ENCODE peak calls at places on chromosomes 1 and 21, in five cellular contexts. One of them, this sample, is unnamed.
A peak's percentile ranks its signal among the peaks of the same experiment; 100 is the strongest.

GRCh38 chr1:33288976-33289857 is 31.7 kb downstream of the A3GALT2 start:
- DNase-seq in stomach: no peak
- DNase-seq in ecto neural progenitor cell: no peak
- DNase-seq in endothelial cell of umbilical vein: no peak
- DNase-seq in activated CD4-positive, alpha-beta T cell treated with anti-CD3 and anti-CD28 coated beads, Interleukin-2, amount 10 ng/mL, durations not matched to agents 7 days and 5 days: no peak
- DNase-seq in this sample: no peak

GRCh38 chr1:226617109-226617508 is 68.5 kb downstream of the STUM start:
- DNase-seq in endothelial cell of umbilical vein: no peak
- DNase-seq in activated CD4-positive, alpha-beta T cell treated with anti-CD3 and anti-CD28 coated beads, Interleukin-2, amount 10 ng/mL, durations not matched to agents 7 days and 5 days: no peak
- DNase-seq in stomach: no peak
- DNase-seq in ecto neural progenitor cell: no peak
- DNase-seq in this sample: no peak

GRCh38 chr1:119766374-119766794 is 2.3 kb downstream of the HMGCS2 start:
- DNase-seq in activated CD4-positive, alpha-beta T cell treated with anti-CD3 and anti-CD28 coated beads, Interleukin-2, amount 10 ng/mL, durations not matched to agents 7 days and 5 days: no peak
- DNase-seq in stomach: peak; percentile 61
- DNase-seq in ecto neural progenitor cell: no peak
- DNase-seq in endothelial cell of umbilical vein: no peak
- DNase-seq in this sample: no peak

GRCh38 chr1:77900687-77901293 is 12.4 kb downstream of the NEXN start:
- DNase-seq in ecto neural progenitor cell: no peak
- DNase-seq in endothelial cell of umbilical vein: peak; percentile 83
- DNase-seq in stomach: no peak
- DNase-seq in activated CD4-positive, alpha-beta T cell treated with anti-CD3 and anti-CD28 coated beads, Interleukin-2, amount 10 ng/mL, durations not matched to agents 7 days and 5 days: peak; percentile 15
- DNase-seq in this sample: peak; percentile 37

GRCh38 chr1:14437410-14437913 is 161.0 kb upstream of the KAZN start:
- DNase-seq in ecto neural progenitor cell: no peak
- DNase-seq in stomach: no peak
- DNase-seq in endothelial cell of umbilical vein: no peak
- DNase-seq in activated CD4-positive, alpha-beta T cell treated with anti-CD3 and anti-CD28 coated beads, Interleukin-2, amount 10 ng/mL, durations not matched to agents 7 days and 5 days: no peak
- DNase-seq in this sample: no peak

GRCh38 chr21:16074950-16075489 is 345.2 kb downstream of the USP25 start:
- DNase-seq in ecto neural progenitor cell: no peak
- DNase-seq in stomach: no peak
- DNase-seq in activated CD4-positive, alpha-beta T cell treated with anti-CD3 and anti-CD28 coated beads, Interleukin-2, amount 10 ng/mL, durations not matched to agents 7 days and 5 days: no peak
- DNase-seq in endothelial cell of umbilical vein: no peak
- DNase-seq in this sample: no peak

GRCh38 chr1:93172778-93173177 is 7.4 kb downstream of the TMED5 start:
- DNase-seq in stomach: no peak
- DNase-seq in ecto neural progenitor cell: no peak
- DNase-seq in endothelial cell of umbilical vein: no peak
- DNase-seq in activated CD4-positive, alpha-beta T cell treated with anti-CD3 and anti-CD28 coated beads, Interleukin-2, amount 10 ng/mL, durations not matched to agents 7 days and 5 days: no peak
- DNase-seq in this sample: no peak

GRCh38 chr1:221138516-221138915 is 259.3 kb downstream of the HLX start:
- DNase-seq in stomach: no peak
- DNase-seq in endothelial cell of umbilical vein: no peak
- DNase-seq in ecto neural progenitor cell: no peak
- DNase-seq in activated CD4-positive, alpha-beta T cell treated with anti-CD3 and anti-CD28 coated beads, Interleukin-2, amount 10 ng/mL, durations not matched to agents 7 days and 5 days: no peak
- DNase-seq in this sample: no peak

GRCh38 chr1:185666582-185666981 is 67.6 kb upstream of the HMCN1 start:
- DNase-seq in endothelial cell of umbilical vein: no peak
- DNase-seq in activated CD4-positive, alpha-beta T cell treated with anti-CD3 and anti-CD28 coated beads, Interleukin-2, amount 10 ng/mL, durations not matched to agents 7 days and 5 days: no peak
- DNase-seq in ecto neural progenitor cell: no peak
- DNase-seq in stomach: no peak
- DNase-seq in this sample: no peak

GRCh38 chr21:41834252-41834925 is 44.8 kb downstream of the PRDM15 start:
- DNase-seq in activated CD4-positive, alpha-beta T cell treated with anti-CD3 and anti-CD28 coated beads, Interleukin-2, amount 10 ng/mL, durations not matched to agents 7 days and 5 days: no peak
- DNase-seq in stomach: no peak
- DNase-seq in endothelial cell of umbilical vein: no peak
- DNase-seq in ecto neural progenitor cell: no peak
- DNase-seq in this sample: no peak

GRCh38 chr1:227732586-227733308 is 2.4 kb downstream of the JMJD4 start:
- DNase-seq in ecto neural progenitor cell: peak; percentile 40
- DNase-seq in activated CD4-positive, alpha-beta T cell treated with anti-CD3 and anti-CD28 coated beads, Interleukin-2, amount 10 ng/mL, durations not matched to agents 7 days and 5 days: no peak
- DNase-seq in endothelial cell of umbilical vein: no peak
- DNase-seq in stomach: no peak
- DNase-seq in this sample: no peak

GRCh38 chr1:20142001-20142710 is 3.0 kb downstream of the PLA2G2F start:
- DNase-seq in endothelial cell of umbilical vein: no peak
- DNase-seq in ecto neural progenitor cell: no peak
- DNase-seq in stomach: no peak
- DNase-seq in activated CD4-positive, alpha-beta T cell treated with anti-CD3 and anti-CD28 coated beads, Interleukin-2, amount 10 ng/mL, durations not matched to agents 7 days and 5 days: no peak
- DNase-seq in this sample: no peak

GRCh38 chr1:7707527-7707926 is 63.6 kb upstream of the VAMP3 start:
- DNase-seq in stomach: no peak
- DNase-seq in ecto neural progenitor cell: no peak
- DNase-seq in endothelial cell of umbilical vein: no peak
- DNase-seq in activated CD4-positive, alpha-beta T cell treated with anti-CD3 and anti-CD28 coated beads, Interleukin-2, amount 10 ng/mL, durations not matched to agents 7 days and 5 days: no peak
- DNase-seq in this sample: no peak

GRCh38 chr1:25700124-25700523 is 83.5 kb downstream of the MAN1C1 start:
- DNase-seq in activated CD4-positive, alpha-beta T cell treated with anti-CD3 and anti-CD28 coated beads, Interleukin-2, amount 10 ng/mL, durations not matched to agents 7 days and 5 days: no peak
- DNase-seq in endothelial cell of umbilical vein: no peak
- DNase-seq in ecto neural progenitor cell: no peak
- DNase-seq in stomach: no peak
- DNase-seq in this sample: peak; percentile 43

GRCh38 chr1:41811051-41811795 is 107.5 kb downstream of the HIVEP3 start:
- DNase-seq in ecto neural progenitor cell: no peak
- DNase-seq in endothelial cell of umbilical vein: no peak
- DNase-seq in stomach: no peak
- DNase-seq in activated CD4-positive, alpha-beta T cell treated with anti-CD3 and anti-CD28 coated beads, Interleukin-2, amount 10 ng/mL, durations not matched to agents 7 days and 5 days: peak; percentile 30
- DNase-seq in this sample: no peak

GRCh38 chr1:66332524-66332853 is 201.5 kb upstream of the SGIP1 start:
- DNase-seq in endothelial cell of umbilical vein: no peak
- DNase-seq in activated CD4-positive, alpha-beta T cell treated with anti-CD3 and anti-CD28 coated beads, Interleukin-2, amount 10 ng/mL, durations not matched to agents 7 days and 5 days: no peak
- DNase-seq in stomach: no peak
- DNase-seq in ecto neural progenitor cell: no peak
- DNase-seq in this sample: no peak

GRCh38 chr1:169109561-169110134 is 3.2 kb downstream of the ATP1B1 start:
- DNase-seq in activated CD4-positive, alpha-beta T cell treated with anti-CD3 and anti-CD28 coated beads, Interleukin-2, amount 10 ng/mL, durations not matched to agents 7 days and 5 days: no peak
- DNase-seq in ecto neural progenitor cell: no peak
- DNase-seq in stomach: peak; percentile 87
- DNase-seq in endothelial cell of umbilical vein: peak; percentile 68
- DNase-seq in this sample: peak; percentile 72

GRCh38 chr1:181737056-181737455 is 253.7 kb downstream of the CACNA1E start:
- DNase-seq in activated CD4-positive, alpha-beta T cell treated with anti-CD3 and anti-CD28 coated beads, Interleukin-2, amount 10 ng/mL, durations not matched to agents 7 days and 5 days: no peak
- DNase-seq in endothelial cell of umbilical vein: no peak
- DNase-seq in ecto neural progenitor cell: no peak
- DNase-seq in stomach: no peak
- DNase-seq in this sample: no peak

GRCh38 chr1:2482588-2482987 is 6.5 kb downstream of the PLCH2 start:
- DNase-seq in ecto neural progenitor cell: no peak
- DNase-seq in stomach: no peak
- DNase-seq in endothelial cell of umbilical vein: no peak
- DNase-seq in activated CD4-positive, alpha-beta T cell treated with anti-CD3 and anti-CD28 coated beads, Interleukin-2, amount 10 ng/mL, durations not matched to agents 7 days and 5 days: no peak
- DNase-seq in this sample: no peak

GRCh38 chr1:30990594-30990993 is 74.9 kb downstream of the PUM1 start:
- DNase-seq in activated CD4-positive, alpha-beta T cell treated with anti-CD3 and anti-CD28 coated beads, Interleukin-2, amount 10 ng/mL, durations not matched to agents 7 days and 5 days: no peak
- DNase-seq in endothelial cell of umbilical vein: no peak
- DNase-seq in ecto neural progenitor cell: no peak
- DNase-seq in stomach: no peak
- DNase-seq in this sample: no peak

GRCh38 chr1:153628638-153629342 is 556 bp downstream of the S100A1 start:
- DNase-seq in stomach: no peak
- DNase-seq in endothelial cell of umbilical vein: no peak
- DNase-seq in ecto neural progenitor cell: no peak
- DNase-seq in activated CD4-positive, alpha-beta T cell treated with anti-CD3 and anti-CD28 coated beads, Interleukin-2, amount 10 ng/mL, durations not matched to agents 7 days and 5 days: no peak
- DNase-seq in this sample: no peak

GRCh38 chr21:41227357-41228005 is 59.5 kb downstream of the BACE2 start:
- DNase-seq in activated CD4-positive, alpha-beta T cell treated with anti-CD3 and anti-CD28 coated beads, Interleukin-2, amount 10 ng/mL, durations not matched to agents 7 days and 5 days: no peak
- DNase-seq in endothelial cell of umbilical vein: no peak
- DNase-seq in ecto neural progenitor cell: no peak
- DNase-seq in stomach: no peak
- DNase-seq in this sample: no peak

GRCh38 chr21:39502631-39503030 is 50.9 kb downstream of the SH3BGR start:
- DNase-seq in activated CD4-positive, alpha-beta T cell treated with anti-CD3 and anti-CD28 coated beads, Interleukin-2, amount 10 ng/mL, durations not matched to agents 7 days and 5 days: no peak
- DNase-seq in ecto neural progenitor cell: no peak
- DNase-seq in endothelial cell of umbilical vein: no peak
- DNase-seq in stomach: no peak
- DNase-seq in this sample: peak; percentile 26

GRCh38 chr1:39729030-39729429 is 9.7 kb upstream of the PPIE start:
- DNase-seq in stomach: no peak
- DNase-seq in activated CD4-positive, alpha-beta T cell treated with anti-CD3 and anti-CD28 coated beads, Interleukin-2, amount 10 ng/mL, durations not matched to agents 7 days and 5 days: no peak
- DNase-seq in ecto neural progenitor cell: no peak
- DNase-seq in endothelial cell of umbilical vein: no peak
- DNase-seq in this sample: no peak

GRCh38 chr1:163275222-163275621 is 46.5 kb upstream of the NUF2 start:
- DNase-seq in activated CD4-positive, alpha-beta T cell treated with anti-CD3 and anti-CD28 coated beads, Interleukin-2, amount 10 ng/mL, durations not matched to agents 7 days and 5 days: no peak
- DNase-seq in ecto neural progenitor cell: no peak
- DNase-seq in stomach: no peak
- DNase-seq in endothelial cell of umbilical vein: no peak
- DNase-seq in this sample: no peak

GRCh38 chr1:45299296-45299695 is 27.4 kb upstream of the HPDL start:
- DNase-seq in ecto neural progenitor cell: no peak
- DNase-seq in stomach: no peak
- DNase-seq in endothelial cell of umbilical vein: no peak
- DNase-seq in activated CD4-positive, alpha-beta T cell treated with anti-CD3 and anti-CD28 coated beads, Interleukin-2, amount 10 ng/mL, durations not matched to agents 7 days and 5 days: no peak
- DNase-seq in this sample: no peak

GRCh38 chr1:29767769-29768425 is 531.6 kb downstream of the PTPRU start:
- DNase-seq in endothelial cell of umbilical vein: no peak
- DNase-seq in stomach: no peak
- DNase-seq in ecto neural progenitor cell: peak; percentile 29
- DNase-seq in activated CD4-positive, alpha-beta T cell treated with anti-CD3 and anti-CD28 coated beads, Interleukin-2, amount 10 ng/mL, durations not matched to agents 7 days and 5 days: no peak
- DNase-seq in this sample: no peak

GRCh38 chr1:53145942-53146708 is 3.7 kb upstream of the SLC1A7 start:
- DNase-seq in ecto neural progenitor cell: no peak
- DNase-seq in endothelial cell of umbilical vein: peak; percentile 44
- DNase-seq in stomach: peak; percentile 87
- DNase-seq in activated CD4-positive, alpha-beta T cell treated with anti-CD3 and anti-CD28 coated beads, Interleukin-2, amount 10 ng/mL, durations not matched to agents 7 days and 5 days: no peak
- DNase-seq in this sample: peak; percentile 87

GRCh38 chr1:221543529-221544120 is 198.3 kb downstream of the DUSP10 start:
- DNase-seq in ecto neural progenitor cell: no peak
- DNase-seq in stomach: no peak
- DNase-seq in endothelial cell of umbilical vein: peak; percentile 25
- DNase-seq in activated CD4-positive, alpha-beta T cell treated with anti-CD3 and anti-CD28 coated beads, Interleukin-2, amount 10 ng/mL, durations not matched to agents 7 days and 5 days: no peak
- DNase-seq in this sample: no peak

GRCh38 chr1:64861611-64862010 is 104.7 kb downstream of the JAK1 start:
- DNase-seq in stomach: peak; percentile 35
- DNase-seq in ecto neural progenitor cell: peak; percentile 65
- DNase-seq in activated CD4-positive, alpha-beta T cell treated with anti-CD3 and anti-CD28 coated beads, Interleukin-2, amount 10 ng/mL, durations not matched to agents 7 days and 5 days: no peak
- DNase-seq in endothelial cell of umbilical vein: no peak
- DNase-seq in this sample: peak; percentile 52

GRCh38 chr1:45012639-45013278 is 705 bp downstream of the UROD start:
- DNase-seq in ecto neural progenitor cell: peak; percentile 67
- DNase-seq in activated CD4-positive, alpha-beta T cell treated with anti-CD3 and anti-CD28 coated beads, Interleukin-2, amount 10 ng/mL, durations not matched to agents 7 days and 5 days: peak; percentile 31
- DNase-seq in endothelial cell of umbilical vein: peak; percentile 69
- DNase-seq in stomach: peak; percentile 82
- DNase-seq in this sample: peak; percentile 82

GRCh38 chr21:29349702-29350101 is 51.0 kb downstream of the BACH1 start:
- DNase-seq in ecto neural progenitor cell: no peak
- DNase-seq in activated CD4-positive, alpha-beta T cell treated with anti-CD3 and anti-CD28 coated beads, Interleukin-2, amount 10 ng/mL, durations not matched to agents 7 days and 5 days: no peak
- DNase-seq in endothelial cell of umbilical vein: no peak
- DNase-seq in stomach: no peak
- DNase-seq in this sample: peak; percentile 12

GRCh38 chr1:11174271-11174942 is 14.7 kb upstream of the ANGPTL7 start:
- DNase-seq in stomach: no peak
- DNase-seq in ecto neural progenitor cell: no peak
- DNase-seq in activated CD4-positive, alpha-beta T cell treated with anti-CD3 and anti-CD28 coated beads, Interleukin-2, amount 10 ng/mL, durations not matched to agents 7 days and 5 days: no peak
- DNase-seq in endothelial cell of umbilical vein: no peak
- DNase-seq in this sample: no peak

GRCh38 chr1:224459936-224460335 is 25.3 kb upstream of the WDR26 start:
- DNase-seq in endothelial cell of umbilical vein: no peak
- DNase-seq in stomach: no peak
- DNase-seq in ecto neural progenitor cell: no peak
- DNase-seq in activated CD4-positive, alpha-beta T cell treated with anti-CD3 and anti-CD28 coated beads, Interleukin-2, amount 10 ng/mL, durations not matched to agents 7 days and 5 days: no peak
- DNase-seq in this sample: no peak

GRCh38 chr1:156767879-156768608 is 709 bp downstream of the PRCC start:
- DNase-seq in endothelial cell of umbilical vein: peak; percentile 42
- DNase-seq in stomach: no peak
- DNase-seq in activated CD4-positive, alpha-beta T cell treated with anti-CD3 and anti-CD28 coated beads, Interleukin-2, amount 10 ng/mL, durations not matched to agents 7 days and 5 days: peak; percentile 35
- DNase-seq in ecto neural progenitor cell: peak; percentile 72
- DNase-seq in this sample: peak; percentile 27